ENCODE peak calls at places on chromosomes 5 and 9, in four cellular contexts. D is HL-60; Y is stimulated activated CD4-positive, alpha-beta T cell treated with anti-CD3 and anti-CD28 coated beads, Interleukin-4, amount 100 ng/mL, for 24 hours; M is AG20443. K is an unnamed sample.

GRCh38 chr9:34374905-34375552 is 1.7 kb downstream of the MYORG start:
- DNase-seq in M (peak; percentile 4), D (no peak), Y (no peak), K (no peak)

GRCh38 chr5:90932052-90932699 is 373.6 kb downstream of the ADGRV1 start:
- DNase-seq in D (peak; percentile 12), Y (peak; percentile 53), M (peak; percentile 76), K (no peak)

GRCh38 chr9:77763566-77763965 is 115.4 kb upstream of the GNA14 start:
- DNase-seq in Y (no peak), D (no peak), M (no peak), K (no peak)

GRCh38 chr9:123120131-123120530 is 86.7 kb downstream of the GPR21 start:
- DNase-seq in Y (no peak), M (no peak), D (no peak), K (no peak)

GRCh38 chr9:91782711-91783214 is 167.3 kb downstream of the ROR2 start:
- DNase-seq in M (no peak), D (no peak), Y (no peak), K (no peak)

GRCh38 chr5:176779537-176779936 is 30.8 kb upstream of the UNC5A start:
- DNase-seq in D (no peak), M (no peak), Y (no peak), K (no peak)

GRCh38 chr9:97307500-97308163 is at the start of gene CCDC180:
- DNase-seq in D (no peak), Y (no peak), M (no peak), K (no peak)

GRCh38 chr5:33362915-33363314 is 77.8 kb upstream of the TARS1 start:
- DNase-seq in D (no peak), Y (no peak), M (peak; percentile 39), K (no peak)

GRCh38 chr5:97425511-97425910 is 242.5 kb upstream of the RIOK2 start:
- DNase-seq in D (no peak), Y (no peak), M (peak; percentile 13), K (no peak)

GRCh38 chr9:93129286-93129685 is 4.8 kb downstream of the NINJ1 start:
- DNase-seq in Y (no peak), M (no peak), D (no peak), K (no peak)

GRCh38 chr9:127858041-127858512 is 3.6 kb upstream of the ENG start:
- DNase-seq in D (no peak), M (no peak), Y (no peak), K (no peak)

GRCh38 chr5:103424453-103425205 is 138.0 kb downstream of the NUDT12 start:
- DNase-seq in Y (no peak), M (peak; percentile 56), D (no peak), K (no peak)

GRCh38 chr5:55966284-55966683 is 28.5 kb downstream of the IL6ST start:
- DNase-seq in D (no peak), M (no peak), Y (no peak), K (no peak)

GRCh38 chr5:31383734-31384133 is 148.2 kb downstream of the DROSHA start:
- DNase-seq in D (no peak), M (no peak), Y (no peak), K (no peak)

GRCh38 chr5:143402464-143403356 is 776 bp downstream of the NR3C1 start:
- DNase-seq in D (peak; percentile 72), Y (peak; percentile 59), M (peak; percentile 41), K (no peak)

GRCh38 chr5:133753856-133754255 is 141.5 kb upstream of the FSTL4 start:
- DNase-seq in D (no peak), Y (no peak), M (no peak), K (no peak)

GRCh38 chr9:136308262-136309053 is 4.6 kb upstream of the CCDC187 start:
- DNase-seq in M (no peak), Y (no peak), D (no peak), K (no peak)

GRCh38 chr9:94014066-94014654 is 59.0 kb upstream of the BARX1 start:
- DNase-seq in M (peak; percentile 57), D (peak; percentile 11), Y (no peak), K (no peak)

GRCh38 chr9:126915281-126915816 is 767 bp downstream of the RALGPS1 start:
- DNase-seq in Y (no peak), D (no peak), M (no peak), K (no peak)

GRCh38 chr9:109277451-109277850 is 43.4 kb downstream of the EPB41L4B start:
- DNase-seq in D (no peak), Y (no peak), M (no peak), K (no peak)

GRCh38 chr9:79694676-79695400 is 123.1 kb downstream of the TLE4 start:
- DNase-seq in M (peak; percentile 60), Y (no peak), D (no peak), K (no peak)

GRCh38 chr5:123807177-123807900 is 295.4 kb downstream of the CSNK1G3 start:
- DNase-seq in M (peak; percentile 54), Y (no peak), D (no peak), K (no peak)

GRCh38 chr5:120396186-120396585 is 67.9 kb upstream of the PRR16 start:
- DNase-seq in Y (no peak), D (no peak), M (no peak), K (no peak)

GRCh38 chr5:131999991-132000490 is 11.4 kb downstream of the ACSL6 start:
- DNase-seq in M (no peak), D (no peak), Y (no peak), K (no peak)

GRCh38 chr5:95884021-95884333 is 61.5 kb upstream of the GLRX start:
- DNase-seq in M (peak; percentile 50), Y (no peak), D (no peak), K (no peak)

GRCh38 chr9:96139592-96140251 is 162.3 kb downstream of the HSD17B3 start:
- DNase-seq in Y (no peak), M (peak; percentile 75), D (peak; percentile 27), K (no peak)

GRCh38 chr5:158869092-158869491 is 230.6 kb downstream of the EBF1 start:
- DNase-seq in M (no peak), Y (no peak), D (no peak), K (no peak)

GRCh38 chr9:85243921-85244320 is 497.8 kb downstream of the AGTPBP1 start:
- DNase-seq in M (no peak), Y (no peak), D (no peak), K (no peak)

GRCh38 chr9:134168731-134169130 is 4.4 kb upstream of the RNU6ATAC start:
- DNase-seq in M (no peak), Y (no peak), D (no peak), K (no peak)

GRCh38 chr5:122401991-122402710 is 90.1 kb downstream of the SNCAIP start:
- DNase-seq in M (no peak), D (no peak), Y (no peak), K (no peak)

GRCh38 chr9:5876711-5877110 is 14.0 kb upstream of the MLANA start:
- DNase-seq in Y (no peak), D (no peak), M (no peak), K (no peak)

GRCh38 chr5:176658817-176659216 is 11.5 kb downstream of the TSPAN17 start:
- DNase-seq in M (peak; percentile 41), Y (no peak), D (no peak), K (no peak)